ENCODE peak calls at places on chromosomes 4 and X, in six cellular contexts. V is CD4-positive, alpha-beta T cell; N is ovary; S is K562; O is nephron progenitor cell; Y is HCT116. H is an unnamed sample.

GRCh38 chr4:78652282-78652876 is 100.8 kb downstream of the ANXA3 start:
- DNase-seq in V (no peak), N (no peak), S (no peak), O (no peak), Y (no peak), H (no peak)

GRCh38 chr4:88613417-88613875 is 21.2 kb downstream of the HERC3 start:
- DNase-seq in V (no peak), N (no peak), S (no peak), O (no peak), Y (no peak), H (no peak)

GRCh38 chrX:63652086-63652775 is 132.8 kb downstream of the ARHGEF9 start:
- DNase-seq in V (no peak), N (no peak), S (no peak), O (no peak), Y (no peak), H (no peak)

GRCh38 chrX:154115750-154116149 is 18.2 kb upstream of the MECP2 start:
- DNase-seq in V (no peak), N (no peak), S (no peak), O (no peak), Y (no peak), H (no peak)

GRCh38 chr4:56226579-56226978 is 160.7 kb downstream of the AASDH start:
- DNase-seq in V (no peak), N (no peak), S (no peak), O (no peak), Y (no peak), H (no peak)

GRCh38 chr4:69668680-69669079 is 15.6 kb upstream of the UGT2A1 start:
- DNase-seq in V (no peak), N (no peak), S (no peak), O (no peak), Y (no peak), H (no peak)

GRCh38 chrX:55487143-55487542 is 2.5 kb downstream of the USP51 start:
- DNase-seq in V (no peak), N (no peak), S (no peak), O (no peak), Y (no peak), H (no peak)

GRCh38 chr4:76993787-76994641 is 44.5 kb downstream of the SEPTIN11 start:
- DNase-seq in V (no peak), N (no peak), S (no peak), O (no peak), Y (no peak), H (no peak)

GRCh38 chr4:20127626-20128025 is 124.1 kb upstream of the SLIT2 start:
- DNase-seq in V (no peak), N (no peak), S (no peak), O (no peak), Y (no peak), H (no peak)

GRCh38 chrX:24023972-24024664 is 2.9 kb downstream of the KLHL15 start:
- DNase-seq in V (no peak), N (no peak), S (no peak), O (no peak), Y (no peak), H (no peak)

GRCh38 chr4:106551724-106552123 is 183.1 kb upstream of the GIMD1 start:
- DNase-seq in V (no peak), N (no peak), S (no peak), O (no peak), Y (no peak), H (no peak)

GRCh38 chr4:156560701-156561100 is 410.9 kb downstream of the PDGFC start:
- DNase-seq in V (no peak), N (no peak), S (no peak), O (no peak), Y (no peak), H (no peak)

GRCh38 chrX:13266641-13267420 is 53.0 kb downstream of the ATXN3L start:
- DNase-seq in V (no peak), N (no peak), S (no peak), O (no peak), Y (no peak), H (peak)

GRCh38 chr4:61740950-61741638 is 541.0 kb downstream of the ADGRL3 start:
- DNase-seq in V (no peak), N (no peak), S (no peak), O (no peak), Y (no peak), H (no peak)

GRCh38 chr4:25235401-25235800 is 1.6 kb downstream of the PI4K2B start:
- DNase-seq in V (no peak), N (no peak), S (no peak), O (no peak), Y (no peak), H (no peak)

GRCh38 chrX:143580266-143580665 is 55.6 kb downstream of the SLITRK4 start:
- DNase-seq in V (no peak), N (peak), S (no peak), O (no peak), Y (no peak), H (no peak)

GRCh38 chr4:124483043-124483906 is 229.3 kb downstream of the ANKRD50 start:
- DNase-seq in V (no peak), N (no peak), S (no peak), O (no peak), Y (no peak), H (no peak)

GRCh38 chrX:142686653-142687283 is 339.0 kb upstream of the SPANXN4 start:
- DNase-seq in V (no peak), N (no peak), S (no peak), O (no peak), Y (no peak), H (no peak)

GRCh38 chr4:4574792-4575191 is 32.9 kb upstream of the STX18 start:
- DNase-seq in V (peak), N (peak), S (no peak), O (peak), Y (peak), H (peak)

GRCh38 chrX:3451566-3451965 is 105.1 kb upstream of the MXRA5 start:
- DNase-seq in V (no peak), N (no peak), S (no peak), O (no peak), Y (no peak), H (no peak)

GRCh38 chrX:129115104-129115503 is 408.2 kb downstream of the SMARCA1 start:
- DNase-seq in V (no peak), N (no peak), S (peak), O (peak), Y (peak), H (peak)

GRCh38 chrX:13165747-13166146 is 121.3 kb upstream of the FAM9C start:
- DNase-seq in V (no peak), N (no peak), S (no peak), O (no peak), Y (no peak), H (no peak)

GRCh38 chrX:50707955-50708694 is 105.9 kb downstream of the SHROOM4 start:
- DNase-seq in V (no peak), N (no peak), S (no peak), O (no peak), Y (no peak), H (no peak)

GRCh38 chr4:134463771-134464170 is 262.2 kb upstream of the PABPC4L start:
- DNase-seq in V (no peak), N (no peak), S (no peak), O (no peak), Y (no peak), H (no peak)

GRCh38 chr4:137740192-137740591 is 207.9 kb upstream of the PCDH18 start:
- DNase-seq in V (no peak), N (no peak), S (no peak), O (no peak), Y (no peak), H (no peak)

GRCh38 chrX:116239944-116240391 is 69.4 kb downstream of the AGTR2 start:
- DNase-seq in V (no peak), N (no peak), S (no peak), O (no peak), Y (no peak), H (no peak)

GRCh38 chr4:26434030-26434639 is 56.1 kb downstream of the CCKAR start:
- DNase-seq in V (no peak), N (no peak), S (no peak), O (no peak), Y (no peak), H (no peak)

GRCh38 chr4:15250021-15250441 is 177.8 kb upstream of the C1QTNF7 start:
- DNase-seq in V (no peak), N (no peak), S (no peak), O (no peak), Y (no peak), H (no peak)

GRCh38 chr4:106809083-106809482 is 227.0 kb downstream of the DKK2 start:
- DNase-seq in V (no peak), N (no peak), S (no peak), O (no peak), Y (peak), H (no peak)

GRCh38 chrX:150366951-150367545 is 3.9 kb downstream of the MAMLD1 start:
- DNase-seq in V (no peak), N (no peak), S (no peak), O (no peak), Y (no peak), H (no peak)

GRCh38 chr4:10461091-10461849 is 4.0 kb upstream of the ZNF518B start:
- DNase-seq in V (peak), N (peak), S (peak), O (peak), Y (no peak), H (peak)

GRCh38 chr4:147339116-147339515 is 141.8 kb upstream of the EDNRA start:
- DNase-seq in V (no peak), N (no peak), S (no peak), O (no peak), Y (no peak), H (no peak)

GRCh38 chrX:40098264-40099045 is 697 bp upstream of the BCOR start:
- DNase-seq in V (peak), N (peak), S (no peak), O (peak), Y (no peak), H (no peak)

GRCh38 chrX:53086464-53086863 is 4.3 kb downstream of the TSPYL2 start:
- DNase-seq in V (no peak), N (peak), S (no peak), O (no peak), Y (no peak), H (no peak)

GRCh38 chrX:138897621-138898492 is 186.3 kb upstream of the FGF13 start:
- DNase-seq in V (no peak), N (no peak), S (no peak), O (no peak), Y (no peak), H (no peak)

GRCh38 chr4:164701665-164702064 is 52.3 kb upstream of the SMIM31 start:
- DNase-seq in V (no peak), N (no peak), S (no peak), O (no peak), Y (no peak), H (no peak)

GRCh38 chr4:164695650-164696049 is 58.3 kb upstream of the SMIM31 start:
- DNase-seq in V (no peak), N (no peak), S (no peak), O (no peak), Y (no peak), H (no peak)

GRCh38 chr4:164700471-164700870 is 53.5 kb upstream of the SMIM31 start:
- DNase-seq in V (no peak), N (no peak), S (peak), O (peak), Y (peak), H (peak)
- TF ChIP-seq CTCF in V (no peak), N (no peak), S (peak), O (peak), Y (peak), H (peak)

GRCh38 chr4:8047837-8048678 is 108.4 kb upstream of the AFAP1 start:
- DNase-seq in V (no peak), N (no peak), S (no peak), O (no peak), Y (no peak), H (no peak)
- TF ChIP-seq CTCF in V (no peak), N (no peak), S (no peak), O (no peak), Y (no peak), H (no peak)

GRCh38 chr4:122205687-122206086 is 53.6 kb downstream of the BLTP1 start:
- DNase-seq in V (no peak), N (no peak), S (peak), O (no peak), Y (no peak), H (no peak)
- TF ChIP-seq CTCF in V (peak), N (no peak), S (no peak), O (no peak), Y (peak), H (no peak)

DNA sequence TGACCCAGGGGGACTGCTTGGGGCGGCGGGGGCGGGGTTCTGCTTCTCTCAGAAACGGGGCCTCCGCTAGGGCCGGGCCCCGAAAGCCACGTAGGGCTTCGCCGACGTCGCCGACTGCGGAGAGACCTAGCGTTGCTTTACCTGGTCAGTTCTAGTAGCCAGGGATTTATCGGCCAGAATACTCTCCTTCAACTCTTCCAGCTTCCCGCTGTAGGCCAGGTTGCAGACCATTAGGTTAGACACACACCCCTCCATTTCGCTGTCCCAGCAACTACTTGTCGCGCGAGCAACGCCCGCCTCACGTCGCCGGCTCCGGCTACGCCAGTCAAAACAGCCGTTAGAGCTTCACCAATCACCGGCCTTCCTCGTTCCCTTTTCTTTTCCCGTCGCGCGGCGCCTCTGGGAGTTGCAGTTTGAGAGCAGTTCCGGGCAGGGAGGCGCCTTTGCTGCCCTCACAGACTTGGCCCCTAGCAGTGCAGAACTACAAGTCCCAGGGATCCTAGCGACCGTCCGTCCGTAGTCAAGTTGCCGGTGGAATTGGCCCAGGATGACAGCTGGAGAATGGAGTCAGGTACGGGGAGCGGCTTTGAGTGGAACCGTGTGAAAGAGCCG is at the start of the genes ATG4A and PSMD10:
- DNase-seq in V (peak), N (peak), S (peak), O (peak), Y (peak), H (peak)
- TF ChIP-seq CTCF in V (no peak), N (no peak), S (no peak), O (no peak), Y (no peak), H (peak)

GRCh38 chr4:54234497-54235205 is 5.6 kb downstream of the PDGFRA start:
- DNase-seq in V (no peak), N (no peak), S (no peak), O (no peak), Y (no peak), H (no peak)
- TF ChIP-seq CTCF in V (peak), N (no peak), S (no peak), O (no peak), Y (no peak), H (peak)

DNA sequence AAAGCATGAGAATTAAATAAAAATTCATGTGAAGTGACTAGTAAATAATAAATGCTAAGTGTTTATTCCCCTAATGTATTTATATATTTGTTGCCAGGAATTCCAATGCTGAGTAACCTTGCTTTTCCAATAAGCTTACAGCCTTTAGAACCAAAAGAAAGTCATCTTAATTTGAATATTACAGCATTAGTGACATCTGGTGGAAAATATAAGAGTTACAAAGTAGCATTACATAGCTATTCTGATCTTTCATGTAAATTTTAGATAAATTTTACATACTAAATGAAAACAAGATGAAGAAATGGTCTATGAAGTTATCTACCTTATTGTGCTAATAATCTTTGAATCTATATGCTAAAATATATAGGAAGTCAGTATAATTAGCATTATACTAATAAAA is 10.4 kb downstream of the MAD2L1 start:
- DNase-seq in V (no peak), N (no peak), S (no peak), O (no peak), Y (no peak), H (no peak)
- TF ChIP-seq CTCF in V (no peak), N (no peak), S (no peak), O (no peak), Y (peak), H (peak)

H was measured in neural crest cell.